ENCODE peak calls at places on chromosomes 7 and 10, in five cellular contexts. N is tibial artery; W is CD4-positive, CD25-positive, alpha-beta regulatory T cell; E is ascending aorta; A is right lobe of liver. S is an unnamed sample. For H3K36me3, the result is how much of the 10 kb centered on the place peaks cover.

GRCh38 chr7:138015096-138015495 is 13.2 kb upstream of the CREB3L2 start:
- DNase-seq in W (no peak), N (no peak), A (no peak), E (no peak), S (no peak)

GRCh38 chr7:38105874-38106483 is 72.1 kb upstream of the STARD3NL start:
- DNase-seq in E (no peak), A (no peak), W (peak), N (no peak), S (peak)

GRCh38 chr10:110002801-110003523 is 4.8 kb upstream of the ADD3 start:
- DNase-seq in E (no peak), N (no peak), A (no peak), W (no peak), S (peak)

GRCh38 chr10:17387861-17388503 is 66.4 kb downstream of the ST8SIA6 start:
- DNase-seq in N (no peak), A (no peak), E (no peak), W (no peak), S (peak)

GRCh38 chr7:105838273-105839141 is 37.9 kb downstream of the ATXN7L1 start:
- DNase-seq in E (no peak), W (no peak), A (no peak), N (no peak), S (peak)

GRCh38 chr7:109284943-109285342 is 715.3 kb downstream of the DNAJB9 start:
- DNase-seq in N (no peak), W (no peak), E (no peak), A (no peak), S (no peak)

GRCh38 chr7:120857558-120858298 is at the start of gene TSPAN12:
- DNase-seq in W (peak), A (peak), E (peak), N (peak), S (peak)

GRCh38 chr10:132574783-132575319 is 37.3 kb downstream of the INPP5A start:
- DNase-seq in A (no peak), W (no peak), E (peak), N (no peak), S (peak)

GRCh38 chr10:9605231-9605630 is 1412.4 kb upstream of the CELF2 start:
- DNase-seq in E (no peak), N (no peak), W (no peak), A (no peak), S (no peak)

GRCh38 chr7:6403907-6404306 is 43.8 kb downstream of the DAGLB start:
- DNase-seq in W (no peak), A (no peak), E (no peak), N (no peak), S (no peak)
- H3K36me3 ChIP-seq in W (half or more), A (under half), E (half or more), N (half or more), S (under half)

DNA sequence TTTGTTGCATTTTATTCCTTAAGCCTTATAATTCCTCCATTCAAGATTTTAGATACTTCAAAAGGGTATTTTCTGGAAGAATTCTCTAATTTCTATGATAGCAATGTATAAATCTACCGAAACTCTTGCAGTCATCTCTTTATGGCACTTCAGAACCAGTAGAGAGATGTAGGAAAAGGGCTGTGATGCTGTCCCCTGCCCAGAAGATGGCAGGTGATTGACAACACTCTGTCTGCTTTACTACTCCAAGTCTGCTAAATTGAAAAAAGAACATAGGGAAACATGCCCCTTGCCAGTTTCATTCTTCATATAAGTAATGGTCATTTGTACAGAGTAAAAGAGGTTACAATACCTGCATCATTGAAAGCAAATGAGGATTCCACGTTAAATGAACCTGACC is 5.1 kb downstream of the TCTN3 start:
- DNase-seq in N (no peak), W (peak), E (no peak), A (no peak), S (no peak)
- H3K36me3 ChIP-seq in N (under half), W (half or more), E (under half), A (under half), S (under half)

DNA sequence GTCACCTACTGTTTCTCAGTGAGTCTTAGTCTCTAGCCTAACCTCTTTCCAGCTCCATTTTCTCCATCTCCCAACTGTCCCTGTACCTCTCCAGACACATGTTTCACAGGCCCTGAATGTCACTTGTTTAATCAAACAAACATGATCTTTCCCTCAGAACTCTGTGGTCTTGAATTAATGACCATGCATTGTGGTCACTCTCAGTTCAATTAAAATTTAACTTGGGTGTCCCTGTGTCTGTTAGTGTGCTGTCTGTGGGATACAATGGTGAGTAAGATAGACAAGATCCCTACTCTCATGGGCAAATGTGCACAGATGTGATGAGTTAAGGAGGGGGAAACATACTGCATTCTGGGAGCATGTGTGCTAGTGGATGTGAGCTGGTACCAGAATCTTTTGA is 65.0 kb downstream of the RBM33 start:
- DNase-seq in A (no peak), W (no peak), N (no peak), E (no peak), S (no peak)
- H3K36me3 ChIP-seq in A (under half), W (half or more), N (under half), E (under half), S (under half)

DNA sequence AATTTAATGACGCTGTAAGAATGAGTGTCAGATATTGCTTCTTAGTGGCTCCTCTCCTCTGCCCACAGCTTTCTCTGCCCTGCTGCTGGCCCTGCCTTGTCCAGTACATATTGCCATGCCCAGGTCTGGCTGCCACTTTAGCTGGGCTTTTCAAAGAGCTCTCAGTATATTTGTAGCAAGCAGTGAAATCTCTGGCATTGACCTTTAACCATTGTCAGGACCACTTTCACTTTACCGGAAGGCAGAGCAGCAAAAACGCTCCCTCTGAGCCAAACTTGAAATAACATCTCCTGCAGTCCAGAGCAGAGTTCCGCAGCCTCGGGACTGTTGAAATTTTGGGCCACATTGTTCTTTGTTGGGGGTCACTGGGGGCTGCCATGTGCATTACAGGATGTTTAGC is 13.8 kb downstream of the PDSS1 start:
- DNase-seq in W (no peak), A (no peak), N (no peak), E (no peak), S (no peak)
- H3K36me3 ChIP-seq in W (under half), A (under half), N (under half), E (under half), S (under half)

GRCh38 chr10:6213908-6214307 is 11.2 kb downstream of the PFKFB3 start:
- DNase-seq in W (no peak), A (no peak), N (no peak), E (no peak), S (no peak)
- H3K36me3 ChIP-seq in W (under half), A (under half), N (half or more), E (half or more), S (under half)

GRCh38 chr10:73815719-73816030 is 4.3 kb upstream of the NDST2 start:
- DNase-seq in E (no peak), N (no peak), A (no peak), W (no peak), S (no peak)

GRCh38 chr10:73817826-73818225 is 6.4 kb upstream of the NDST2 start:
- DNase-seq in E (no peak), W (no peak), A (no peak), N (no peak), S (no peak)

GRCh38 chr10:73819025-73819424 is 7.6 kb upstream of the NDST2 start:
- DNase-seq in E (no peak), W (no peak), N (no peak), A (no peak), S (no peak)

GRCh38 chr10:73818402-73818801 is 7.0 kb upstream of the NDST2 start:
- DNase-seq in W (no peak), A (no peak), E (no peak), N (no peak), S (peak)

DNA sequence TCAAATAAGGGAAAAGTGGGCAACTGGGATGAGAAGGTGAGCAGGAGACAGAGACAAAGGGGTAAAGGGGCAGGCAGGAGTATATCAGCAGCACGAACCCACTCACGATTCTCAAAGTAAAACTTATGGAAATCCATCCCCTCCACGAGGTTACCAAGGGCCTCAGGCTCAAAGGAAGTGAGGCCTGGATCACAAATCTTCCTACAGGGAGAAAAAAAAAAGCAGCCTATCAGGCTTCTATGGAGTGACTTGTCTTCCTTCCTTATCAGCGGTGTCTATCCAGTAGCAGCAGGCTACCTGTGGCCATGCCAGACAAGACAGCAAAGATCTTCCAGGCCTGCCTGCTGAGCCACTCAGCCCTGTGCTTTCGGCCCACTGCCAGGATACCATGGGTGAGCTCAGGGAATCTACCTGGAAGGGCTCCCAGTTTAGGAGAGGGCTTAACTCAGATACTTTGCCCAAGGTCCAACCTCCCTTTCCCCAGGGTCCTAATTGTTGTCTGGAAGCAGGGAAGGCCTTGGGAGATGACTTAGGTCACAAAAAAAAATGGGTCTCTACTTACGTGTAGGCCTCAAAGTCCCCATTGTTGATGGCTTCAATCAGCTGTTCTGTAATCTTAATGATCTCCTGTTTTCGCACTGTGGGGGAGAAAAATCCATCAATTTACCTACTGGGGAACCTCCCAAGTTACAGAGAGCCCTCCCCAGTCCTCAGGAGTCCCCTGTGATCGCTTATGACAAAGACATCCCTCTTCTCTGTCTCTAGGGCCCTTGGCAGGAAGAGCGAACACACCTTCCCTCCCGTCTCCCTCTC is 5.7 kb upstream of the NDST2 start:
- DNase-seq in E (no peak), N (no peak), A (peak), W (no peak), S (no peak)
- H3K36me3 ChIP-seq in E (half or more), N (half or more), A (under half), W (half or more), S (under half)